ENCODE peak calls at places on chromosomes 4 and X, in five cellular contexts. X is KG1, E is neuronal stem cell, N is memory B cell, U is HCT116. F is an unnamed sample.

GRCh38 chr4:76494243-76494642 is 59.2 kb downstream of the SHROOM3 start:
- DNase-seq in N (no peak), U (no peak), E (no peak), X (no peak), F (no peak)

GRCh38 chr4:119861731-119862130 is 204.9 kb downstream of the MAD2L1 start:
- DNase-seq in U (no peak), N (no peak), X (no peak), E (no peak), F (peak)

GRCh38 chr4:119647558-119647957 is 19.0 kb upstream of the PDE5A start:
- DNase-seq in X (no peak), U (no peak), E (no peak), N (no peak), F (no peak)

GRCh38 chr4:15232725-15233597 is 194.9 kb upstream of the C1QTNF7 start:
- DNase-seq in N (no peak), U (no peak), E (no peak), X (no peak), F (no peak)

GRCh38 chr4:83906561-83906960 is 370.7 kb downstream of the GPAT3 start:
- DNase-seq in X (no peak), U (no peak), E (no peak), N (no peak), F (no peak)

GRCh38 chrX:23883737-23884354 is 23.9 kb downstream of the APOO start:
- DNase-seq in N (no peak), X (no peak), U (peak), E (no peak), F (no peak)

GRCh38 chr4:111689214-111689613 is 456.0 kb upstream of the FAM241A start:
- DNase-seq in X (no peak), E (no peak), N (no peak), U (no peak), F (no peak)

GRCh38 chr4:152464030-152464823 is 71.7 kb downstream of the FBXW7 start:
- DNase-seq in N (no peak), E (no peak), X (no peak), U (no peak), F (no peak)

GRCh38 chrX:9148626-9149385 is 114.9 kb upstream of the FAM9B start:
- DNase-seq in X (no peak), E (no peak), U (no peak), N (no peak), F (no peak)

GRCh38 chr4:20625460-20625859 is 74.8 kb upstream of the PACRGL start:
- DNase-seq in X (peak), N (no peak), E (no peak), U (no peak), F (no peak)

GRCh38 chr4:113539408-113539807 is 222.1 kb downstream of the CAMK2D start:
- DNase-seq in X (no peak), E (no peak), U (peak), N (no peak), F (no peak)

GRCh38 chr4:132195181-132195580 is 953.9 kb upstream of the PCDH10 start:
- DNase-seq in U (no peak), E (no peak), N (no peak), X (no peak), F (no peak)

GRCh38 chrX:118039591-118039990 is 77.0 kb downstream of the KLHL13 start:
- DNase-seq in U (no peak), E (no peak), N (no peak), X (no peak), F (no peak)

GRCh38 chr4:75745192-75745591 is 20.8 kb downstream of the USO1 start:
- DNase-seq in X (no peak), U (no peak), N (no peak), E (no peak), F (no peak)

GRCh38 chr4:170872794-170873193 is 783.0 kb upstream of the AADAT start:
- DNase-seq in N (no peak), X (no peak), E (no peak), U (no peak), F (no peak)

GRCh38 chr4:13599159-13599558 is 28.4 kb downstream of the BOD1L1 start:
- DNase-seq in E (no peak), U (no peak), N (no peak), X (no peak), F (no peak)

GRCh38 chr4:176588436-176588835 is 204.3 kb downstream of the VEGFC start:
- DNase-seq in U (no peak), N (no peak), X (no peak), E (no peak), F (no peak)

GRCh38 chr4:142615324-142615665 is 230.8 kb downstream of the INPP4B start:
- DNase-seq in E (no peak), X (no peak), U (no peak), N (no peak), F (no peak)

GRCh38 chr4:153152453-153153338 is 51.5 kb upstream of the TRIM2 start:
- DNase-seq in U (no peak), N (peak), E (peak), X (peak), F (peak)

GRCh38 chrX:112851806-112852205 is 11.2 kb upstream of the AMOT start:
- DNase-seq in X (no peak), N (no peak), E (no peak), U (no peak), F (no peak)

GRCh38 chrX:17459596-17459995 is 84.6 kb downstream of the NHS start:
- DNase-seq in N (no peak), E (no peak), U (no peak), X (no peak), F (no peak)

GRCh38 chr4:54446556-54446955 is 211.2 kb upstream of the KIT start:
- DNase-seq in U (no peak), X (no peak), E (no peak), N (no peak), F (peak)

GRCh38 chr4:85637778-85638177 is 162.8 kb downstream of the ARHGAP24 start:
- DNase-seq in U (no peak), E (no peak), N (no peak), X (no peak), F (no peak)

GRCh38 chr4:165905405-165906027 is 32.5 kb downstream of the TLL1 start:
- DNase-seq in E (no peak), N (no peak), X (no peak), U (no peak), F (no peak)

GRCh38 chrX:109927663-109928273 is 75.1 kb upstream of the TMEM164 start:
- DNase-seq in U (no peak), E (no peak), X (no peak), N (no peak), F (no peak)

GRCh38 chr4:145231906-145232700 is 51.7 kb upstream of the OTUD4 start:
- DNase-seq in N (no peak), X (no peak), U (no peak), E (no peak), F (no peak)

GRCh38 chr4:174935607-174936006 is 17.4 kb downstream of the ADAM29 start:
- DNase-seq in E (no peak), U (no peak), N (no peak), X (no peak), F (no peak)

GRCh38 chrX:5870238-5870637 is 358.4 kb downstream of the NLGN4X start:
- DNase-seq in U (no peak), X (no peak), N (no peak), E (no peak), F (no peak)

GRCh38 chr4:94135701-94136100 is 72.0 kb upstream of the SMARCAD1 start:
- DNase-seq in U (no peak), X (no peak), N (no peak), E (no peak), F (no peak)

GRCh38 chr4:76904646-76905190 is 6.8 kb upstream of the SOWAHB start:
- DNase-seq in N (no peak), X (no peak), U (no peak), E (no peak), F (no peak)

GRCh38 chr4:168815373-168816345 is 194.4 kb downstream of the CBR4 start:
- DNase-seq in U (no peak), N (no peak), E (peak), X (no peak), F (peak)

GRCh38 chr4:96736352-96736889 is 896.5 kb downstream of the PDHA2 start:
- DNase-seq in N (no peak), E (peak), X (no peak), U (peak), F (no peak)